ENCODE peak calls at places on chromosomes 11 and 22, in five cellular contexts. E is thoracic aorta; R is CD4-positive, alpha-beta memory T cell; L is heart left ventricle; F is tibial nerve. M is an unnamed sample. For H3K27me3, the result is how much of the 10 kb centered on the place peaks cover.

GRCh38 chr22:41565403-41566054 is 4.7 kb downstream of the CSDC2 start:
- DNase-seq in L (peak), F (no peak), E (no peak), R (no peak), M (peak)

GRCh38 chr11:76214968-76215548 is 8.8 kb upstream of the WNT11 start:
- DNase-seq in R (no peak), E (no peak), F (no peak), L (no peak), M (peak)

GRCh38 chr22:46062971-46063631 is 86.1 kb upstream of the WNT7B start:
- DNase-seq in L (peak), F (peak), E (no peak), R (no peak), M (no peak)

GRCh38 chr11:72562431-72562830 is 111.8 kb downstream of the PDE2A start:
- DNase-seq in R (no peak), F (no peak), L (no peak), E (no peak), M (no peak)

GRCh38 chr11:10310301-10310841 is 5.5 kb downstream of the ADM start:
- DNase-seq in R (no peak), E (no peak), L (no peak), F (no peak), M (no peak)

GRCh38 chr11:134391170-134391569 is 20.9 kb downstream of the B3GAT1 start:
- DNase-seq in L (no peak), E (no peak), R (no peak), F (no peak), M (no peak)

GRCh38 chr11:27524155-27524554 is 17.6 kb upstream of the LIN7C start:
- DNase-seq in R (no peak), F (no peak), L (no peak), E (no peak), M (no peak)

GRCh38 chr11:126607374-126607773 is 251.9 kb downstream of the ST3GAL4 start:
- DNase-seq in E (no peak), R (no peak), L (peak), F (peak), M (peak)

GRCh38 chr11:59224419-59224928 is 11.7 kb upstream of the MPEG1 start:
- DNase-seq in F (no peak), R (no peak), E (no peak), L (no peak), M (no peak)

GRCh38 chr11:12143461-12144258 is 33.3 kb downstream of the MICAL2 start:
- DNase-seq in R (no peak), L (no peak), F (no peak), E (no peak), M (no peak)

GRCh38 chr11:112785104-112785503 is 176.1 kb upstream of the NCAM1 start:
- DNase-seq in F (no peak), R (no peak), E (no peak), L (peak), M (no peak)

DNA sequence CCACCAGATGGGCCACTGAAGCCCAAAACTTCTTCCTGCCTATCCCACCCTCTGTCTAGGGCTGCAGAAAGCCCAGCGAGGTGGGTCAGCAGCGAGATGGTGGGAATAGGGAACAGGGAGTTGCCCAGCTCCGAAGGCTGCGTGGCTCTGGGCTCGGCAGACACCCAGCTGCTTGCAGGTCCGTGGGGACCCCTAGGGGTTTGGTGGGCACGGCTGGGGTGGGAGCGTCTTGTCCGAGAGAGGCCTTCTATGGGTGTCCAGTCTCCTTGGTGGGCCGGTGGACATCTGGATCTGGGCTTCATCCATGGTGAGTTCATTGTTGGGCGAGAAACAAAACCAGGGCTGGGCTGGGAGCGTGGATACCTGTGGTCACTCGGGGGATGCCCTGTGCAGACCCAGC is 1211.0 kb downstream of the BRD1 start:
- DNase-seq in R (no peak), L (no peak), E (no peak), F (no peak), M (no peak)
- H3K4me3 ChIP-seq in R (no peak), L (no peak), E (no peak), F (no peak), M (no peak)

GRCh38 chr11:69985654-69986420 is 92.3 kb upstream of the ANO1 start:
- DNase-seq in L (no peak), F (no peak), R (no peak), E (no peak), M (no peak)
- H3K27me3 ChIP-seq in L (under half), F (under half), R (under half), E (under half), M (under half)

GRCh38 chr11:65781152-65781961 is 581 bp upstream of the AP5B1 start:
- DNase-seq in L (no peak), F (no peak), E (no peak), R (no peak), M (peak)

GRCh38 chr11:65779669-65779918 is 1.2 kb downstream of the AP5B1 start:
- DNase-seq in E (no peak), F (no peak), L (no peak), R (no peak), M (no peak)

GRCh38 chr11:65778901-65779668 is 1.7 kb downstream of the AP5B1 start:
- DNase-seq in R (no peak), L (no peak), E (no peak), F (no peak), M (no peak)

GRCh38 chr11:65780770-65781151 is at the start of gene AP5B1:
- DNase-seq in R (peak), L (peak), F (peak), E (no peak), M (peak)

DNA sequence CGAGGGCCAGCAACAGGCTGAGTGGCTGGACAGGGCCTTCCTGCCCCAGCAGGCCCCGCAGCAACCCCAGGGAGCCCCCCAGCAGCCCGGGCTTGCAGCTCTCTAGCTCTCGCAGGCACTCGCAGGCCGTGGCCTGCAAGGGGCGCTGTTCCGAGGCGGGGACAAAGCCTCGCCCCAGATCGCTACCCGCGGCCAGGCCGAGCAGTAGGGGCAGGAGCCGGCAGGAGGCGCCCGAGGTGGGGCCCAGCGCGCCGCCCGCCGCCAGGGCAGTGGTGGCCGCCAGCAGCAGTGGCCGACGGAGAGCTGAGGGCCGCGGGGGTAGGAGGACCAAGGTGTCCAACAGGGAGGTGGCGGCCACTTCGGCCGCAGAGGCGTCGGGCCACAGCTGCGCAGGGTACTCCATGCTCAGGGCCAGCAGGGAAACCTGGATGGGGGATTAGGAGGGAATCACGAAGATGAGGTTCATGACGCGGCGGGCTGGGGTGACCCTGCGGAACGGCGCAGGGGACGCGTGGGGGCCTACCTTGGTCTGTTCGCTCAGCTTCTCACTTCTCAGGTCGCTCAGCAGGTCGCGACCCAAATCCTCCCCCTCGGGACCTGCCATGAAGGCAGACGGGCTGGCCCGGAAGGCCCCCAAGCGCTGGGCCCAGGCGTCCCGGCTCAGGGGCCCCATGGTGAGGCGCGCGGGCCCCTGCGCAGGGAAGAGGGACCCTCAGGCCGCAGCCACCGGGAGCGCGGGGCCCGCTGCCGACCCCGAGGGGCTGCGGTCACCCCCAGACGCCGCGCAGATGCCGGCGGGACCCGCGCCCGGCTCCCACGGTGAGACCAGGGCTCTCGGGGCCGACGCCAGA is 632 bp downstream of the AP5B1 start:
- DNase-seq in F (peak), L (peak), R (peak), E (no peak), M (peak)
- H3K27ac ChIP-seq in F (peak), L (peak), R (peak), E (peak), M (peak)

DNA sequence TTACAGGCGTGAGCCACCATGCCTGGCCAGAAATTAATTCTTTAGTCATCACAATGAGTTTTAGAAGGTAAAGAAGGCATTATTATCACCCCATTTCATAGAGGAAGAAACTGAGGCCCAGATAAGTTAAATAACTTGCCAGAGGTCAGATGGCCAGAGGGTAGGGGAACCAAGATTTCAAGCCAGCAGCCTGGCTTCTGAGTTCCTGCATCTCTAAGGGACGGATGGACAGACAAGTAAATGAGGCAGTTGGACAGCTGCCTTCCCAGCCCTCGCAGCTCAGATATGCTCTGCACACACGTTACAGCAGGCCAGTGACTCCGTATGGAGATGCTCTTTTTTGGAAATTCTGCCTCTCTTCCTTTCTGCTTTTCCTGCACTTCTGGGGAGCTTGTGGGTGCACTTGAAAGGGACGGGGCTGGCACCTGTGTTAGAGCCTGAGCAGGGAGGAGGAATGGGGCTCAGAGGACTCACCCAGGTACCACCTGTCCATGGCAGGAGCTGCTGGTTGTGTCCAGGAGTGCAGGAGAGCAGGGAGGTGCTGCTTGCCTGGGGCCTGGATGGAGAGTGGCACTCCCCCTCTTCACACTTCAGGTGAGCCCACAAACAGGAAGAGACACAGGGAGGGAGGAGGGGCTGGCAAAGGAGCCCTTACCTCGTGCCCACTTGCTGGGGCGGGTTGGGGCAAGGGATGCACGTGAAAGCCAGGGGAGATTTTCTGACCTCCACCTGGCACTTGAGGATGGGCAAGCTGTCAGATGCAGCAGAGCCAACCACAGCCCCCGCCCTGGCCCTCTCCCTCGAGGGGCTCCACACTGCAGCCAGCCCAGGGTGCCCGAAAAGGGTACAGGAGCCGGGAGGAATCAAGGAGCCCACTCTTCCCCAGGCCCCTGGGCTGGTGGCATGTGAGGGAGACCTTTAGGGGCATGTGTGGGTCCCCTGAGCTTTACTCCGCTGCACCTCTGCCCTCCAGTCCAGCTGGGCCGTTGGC is 3.3 kb upstream of the FXYD2 start:
- DNase-seq in L (peak), E (no peak), R (peak), F (no peak), M (no peak)
- H3K4me3 ChIP-seq in L (no peak), E (no peak), R (no peak), F (no peak), M (no peak)

DNA sequence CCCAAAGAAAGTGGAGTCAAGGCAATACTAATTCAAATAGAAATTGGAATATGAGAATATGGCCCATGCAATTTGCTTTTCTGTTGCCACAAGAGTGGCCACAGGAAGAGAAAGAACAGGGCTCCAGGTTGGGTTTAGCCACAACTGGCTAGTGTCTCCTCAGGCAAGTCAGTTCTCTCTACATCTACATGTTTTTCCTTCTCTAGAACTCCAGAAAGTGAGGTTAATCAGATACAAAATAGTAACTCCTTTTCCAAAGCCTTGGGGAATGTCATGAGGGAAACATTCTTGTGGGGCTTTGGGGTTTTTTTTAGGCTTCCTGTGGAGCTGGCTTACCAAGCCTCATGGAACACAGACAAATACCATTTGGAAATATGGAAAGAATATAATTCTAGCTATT is 161.6 kb downstream of the NAV2 start:
- DNase-seq in E (no peak), F (no peak), L (no peak), R (no peak), M (no peak)
- H3K27me3 ChIP-seq in E (under half), F (under half), L (under half), R (under half), M (under half)

GRCh38 chr11:118632577-118633318 is 25.3 kb downstream of the PHLDB1 start:
- DNase-seq in L (no peak), E (no peak), R (no peak), F (no peak), M (peak)

GRCh38 chr11:118634435-118635236 is 27.2 kb downstream of the PHLDB1 start:
- DNase-seq in F (peak), L (peak), R (no peak), E (no peak), M (peak)

GRCh38 chr11:118631510-118631909 is 24.1 kb downstream of the PHLDB1 start:
- DNase-seq in F (no peak), E (no peak), L (no peak), R (no peak), M (peak)

GRCh38 chr11:118633979-118634378 is 26.6 kb downstream of the PHLDB1 start:
- DNase-seq in R (no peak), F (no peak), L (no peak), E (no peak), M (peak)

DNA sequence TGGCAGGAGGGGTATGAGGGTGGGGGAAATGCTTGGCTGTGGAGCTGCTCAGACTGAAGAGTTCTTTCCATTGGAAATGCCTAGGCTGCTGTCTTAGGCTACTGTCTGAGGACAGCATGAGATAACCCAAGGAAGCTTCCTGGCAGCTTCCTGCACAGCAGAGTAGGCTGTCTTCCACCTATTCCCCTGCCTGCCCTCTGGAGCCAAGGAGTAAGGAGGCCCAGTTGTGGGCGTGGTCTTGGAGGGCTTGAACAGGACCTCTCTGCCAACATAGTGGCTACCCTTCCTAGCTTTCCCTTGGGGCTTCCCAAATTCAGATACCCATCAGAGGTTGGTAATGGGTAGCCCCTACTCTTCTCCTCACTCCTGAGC is 25.9 kb downstream of the PHLDB1 start:
- DNase-seq in F (no peak), L (no peak), R (no peak), E (no peak), M (peak)
- H3K27ac ChIP-seq in F (peak), L (peak), R (no peak), E (peak), M (no peak)

M was measured in right cardiac atrium.